ENCODE peak calls at places on chromosomes 4 and X, in ten cellular contexts. H is tibial nerve, M is SK-N-SH, L is A549, Z is suprapubic skin, U is transverse colon, K is ovary, B is stomach, N is HepG2, W is upper lobe of left lung. J is an unnamed sample.
A peak's percentile ranks its signal among the peaks of the same experiment; 100 is the strongest.

GRCh38 chr4:154609532-154609931 is 2.9 kb downstream of the FGG start:
- DNase-seq in H (no peak), M (no peak), L (no peak), Z (no peak), U (no peak), K (no peak), B (no peak), N (no peak), W (no peak), J (no peak)

GRCh38 chr4:183321079-183321478 is 1.0 kb upstream of the CLDN22 start:
- DNase-seq in H (no peak), M (no peak), L (no peak), Z (no peak), U (no peak), K (no peak), B (no peak), N (no peak), W (no peak), J (no peak)

GRCh38 chr4:92182006-92182735 is 121.6 kb upstream of the GRID2 start:
- DNase-seq in H (no peak), M (no peak), L (no peak), Z (no peak), U (no peak), K (no peak), B (no peak), N (no peak), W (peak; percentile 58), J (no peak)

GRCh38 chr4:41597494-41597893 is 59.5 kb downstream of the LIMCH1 start:
- DNase-seq in H (no peak), M (no peak), L (no peak), Z (no peak), U (no peak), K (no peak), B (no peak), N (no peak), W (no peak), J (no peak)

GRCh38 chr4:33149658-33150057 is 2429.5 kb downstream of the PCDH7 start:
- DNase-seq in H (no peak), M (no peak), L (no peak), Z (no peak), U (no peak), K (no peak), B (no peak), N (no peak), W (no peak), J (no peak)

GRCh38 chr4:143411527-143412480 is 75.1 kb downstream of the GAB1 start:
- DNase-seq in H (no peak), M (no peak), L (no peak), Z (no peak), U (no peak), K (no peak), B (no peak), N (no peak), W (no peak), J (no peak)

GRCh38 chr4:113945906-113946305 is 33.5 kb downstream of the ARSJ start:
- DNase-seq in H (no peak), M (no peak), L (no peak), Z (no peak), U (no peak), K (no peak), B (no peak), N (no peak), W (no peak), J (no peak)

GRCh38 chrX:2955281-2955680 is 26.1 kb upstream of the ARSD start:
- DNase-seq in H (no peak), M (no peak), L (no peak), Z (no peak), U (no peak), K (no peak), B (no peak), N (no peak), W (no peak), J (no peak)

GRCh38 chr4:184819786-184820185 is 6.0 kb downstream of the ACSL1 start:
- DNase-seq in H (no peak), M (no peak), L (no peak), Z (peak; percentile 55), U (no peak), K (no peak), B (no peak), N (peak; percentile 44), W (no peak), J (no peak)

GRCh38 chr4:150039790-150040189 is 38.5 kb upstream of the DCLK2 start:
- DNase-seq in H (no peak), M (no peak), L (peak; percentile 18), Z (no peak), U (no peak), K (no peak), B (no peak), N (no peak), W (no peak), J (no peak)

GRCh38 chr4:162506253-162506652 is 342.5 kb upstream of the FSTL5 start:
- DNase-seq in H (no peak), M (no peak), L (no peak), Z (no peak), U (no peak), K (no peak), B (no peak), N (no peak), W (no peak), J (no peak)

GRCh38 chr4:138789796-138790195 is 225.8 kb upstream of the NOCT start:
- DNase-seq in H (no peak), M (no peak), L (no peak), Z (no peak), U (no peak), K (no peak), B (no peak), N (no peak), W (no peak), J (no peak)

GRCh38 chr4:139735381-139736256 is 70.0 kb downstream of the MGST2 start:
- DNase-seq in H (no peak), M (peak; percentile 94), L (no peak), Z (no peak), U (no peak), K (peak; percentile 73), B (no peak), N (no peak), W (peak; percentile 87), J (no peak)

GRCh38 chr4:181832305-181832704 is 410.9 kb upstream of the TENM3 start:
- DNase-seq in H (no peak), M (no peak), L (no peak), Z (no peak), U (no peak), K (no peak), B (no peak), N (no peak), W (no peak), J (no peak)

GRCh38 chr4:8585186-8585585 is 5.0 kb downstream of the GPR78 start:
- DNase-seq in H (no peak), M (no peak), L (no peak), Z (peak; percentile 65), U (no peak), K (no peak), B (no peak), N (no peak), W (no peak), J (no peak)

GRCh38 chr4:66693694-66694093 is 851.6 kb downstream of the CENPC start:
- DNase-seq in H (no peak), M (no peak), L (no peak), Z (no peak), U (no peak), K (no peak), B (no peak), N (no peak), W (no peak), J (no peak)
- TF ChIP-seq EP300 in H (no peak), M (no peak), L (no peak), Z (no peak), U (no peak), K (no peak), B (no peak), N (no peak), W (no peak), J (no peak)

GRCh38 chrX:15673970-15674369 is 9.4 kb upstream of the CLTRN start:
- DNase-seq in H (no peak), M (no peak), L (no peak), Z (no peak), U (no peak), K (no peak), B (no peak), N (no peak), W (no peak), J (no peak)

GRCh38 chrX:15674899-15675489 is 10.4 kb upstream of the CLTRN start:
- DNase-seq in H (peak; percentile 49), M (peak; percentile 86), L (peak; percentile 96), Z (peak; percentile 88), U (peak; percentile 94), K (peak; percentile 97), B (peak; percentile 92), N (peak; percentile 76), W (peak; percentile 93), J (no peak)

GRCh38 chrX:15675490-15675921 is 10.9 kb upstream of the CLTRN start:
- DNase-seq in H (peak; percentile 65), M (peak; percentile 86), L (peak; percentile 86), Z (peak; percentile 82), U (peak; percentile 91), K (peak; percentile 94), B (peak; percentile 89), N (no peak), W (peak; percentile 89), J (no peak)

GRCh38 chrX:15672886-15673285 is 8.3 kb upstream of the CLTRN start:
- DNase-seq in H (no peak), M (no peak), L (no peak), Z (no peak), U (no peak), K (no peak), B (no peak), N (no peak), W (no peak), J (no peak)

DNA sequence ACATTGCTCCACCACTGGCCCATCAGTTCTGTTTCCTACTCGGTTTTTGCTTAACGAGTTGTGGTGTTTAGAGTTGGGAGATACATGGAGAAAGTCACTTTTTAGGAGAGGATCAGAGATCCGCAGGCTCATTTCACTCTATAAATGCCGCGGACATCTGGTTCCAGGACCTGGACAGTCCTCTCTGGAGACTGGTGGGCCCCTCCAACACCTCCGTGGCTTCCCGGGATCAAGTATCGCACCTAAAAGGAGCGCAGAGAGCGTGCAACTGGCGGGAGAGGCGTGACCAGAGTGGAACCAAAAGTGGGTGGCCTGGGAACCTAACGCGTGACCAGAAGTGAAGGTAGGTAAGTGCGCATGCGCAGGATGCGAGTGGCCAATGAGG is 9.9 kb upstream of the CLTRN start:
- DNase-seq in H (peak; percentile 88), M (peak; percentile 86), L (peak; percentile 97), Z (peak; percentile 95), U (peak; percentile 97), K (peak; percentile 97), B (peak; percentile 98), N (peak; percentile 91), W (no peak), J (no peak)
- TF ChIP-seq EP300 in H (no peak), M (no peak), L (no peak), Z (no peak), U (no peak), K (peak; percentile 64), B (no peak), N (no peak), W (no peak), J (no peak)

GRCh38 chrX:136839196-136839595 is 41.3 kb downstream of the RBMX start:
- DNase-seq in H (no peak), M (no peak), L (no peak), Z (no peak), U (no peak), K (no peak), B (no peak), N (no peak), W (no peak), J (no peak)
- TF ChIP-seq EP300 in H (no peak), M (no peak), L (no peak), Z (no peak), U (no peak), K (no peak), B (no peak), N (no peak), W (no peak), J (no peak)

GRCh38 chrX:136271300-136271699 is 20.1 kb upstream of the MAP7D3 start:
- DNase-seq in H (no peak), M (no peak), L (no peak), Z (no peak), U (no peak), K (no peak), B (no peak), N (no peak), W (no peak), J (no peak)
- TF ChIP-seq EP300 in H (no peak), M (no peak), L (no peak), Z (no peak), U (no peak), K (no peak), B (no peak), N (no peak), W (no peak), J (no peak)

J was measured in H1.